ENCODE peak calls at places on chromosomes 4 and X, in six cellular contexts. X is K562, P is HepG2, D is A549, O is endothelial cell of umbilical vein, E is GM12878. L is an unnamed sample.

GRCh38 chr4:4386296-4386735 is 586 bp upstream of the NSG1 start:
- DNase-seq in X (peak; percentile 35), P (no peak), D (no peak), O (no peak), E (no peak), L (no peak)

GRCh38 chr4:138090145-138090917 is 151.8 kb downstream of the SLC7A11 start:
- DNase-seq in X (peak; percentile 60), P (peak; percentile 64), D (peak; percentile 70), O (peak; percentile 90), E (peak; percentile 17), L (peak; percentile 70)

GRCh38 chrX:63430026-63430425 is 78.9 kb upstream of the SPIN4 start:
- DNase-seq in X (no peak), P (no peak), D (no peak), O (no peak), E (no peak), L (peak; percentile 0)

GRCh38 chr4:112855058-112855457 is 194.4 kb upstream of the ANK2 start:
- DNase-seq in X (no peak), P (no peak), D (no peak), O (no peak), E (no peak), L (no peak)

GRCh38 chr4:139214039-139214534 is 37.1 kb upstream of the ELF2 start:
- DNase-seq in X (peak; percentile 16), P (peak; percentile 69), D (no peak), O (no peak), E (peak; percentile 65), L (peak; percentile 96)

GRCh38 chr4:122921300-122921699 is 1.1 kb downstream of the NUDT6 start:
- DNase-seq in X (no peak), P (no peak), D (no peak), O (no peak), E (no peak), L (no peak)

GRCh38 chr4:181007751-181008150 is 1235.5 kb upstream of the TENM3 start:
- DNase-seq in X (no peak), P (no peak), D (no peak), O (no peak), E (no peak), L (no peak)

GRCh38 chr4:11495291-11495690 is 66.6 kb upstream of the HS3ST1 start:
- DNase-seq in X (no peak), P (no peak), D (no peak), O (no peak), E (no peak), L (no peak)

GRCh38 chr4:4395849-4396627 is 9.1 kb downstream of the NSG1 start:
- DNase-seq in X (no peak), P (peak; percentile 7), D (no peak), O (no peak), E (no peak), L (peak; percentile 24)

GRCh38 chrX:152641996-152642395 is 4.3 kb downstream of the GABRQ start:
- DNase-seq in X (peak; percentile 29), P (no peak), D (no peak), O (peak; percentile 1), E (no peak), L (peak; percentile 17)

GRCh38 chr4:56496241-56496640 is 9.3 kb upstream of the ARL9 start:
- DNase-seq in X (no peak), P (no peak), D (no peak), O (no peak), E (no peak), L (no peak)

GRCh38 chr4:147714575-147715401 is 17.1 kb upstream of the ARHGAP10 start:
- DNase-seq in X (no peak), P (no peak), D (no peak), O (peak; percentile 81), E (no peak), L (no peak)
- TF ChIP-seq MYC in X (no peak), P (no peak), D (no peak), O (no peak), E (no peak), L (no peak)

DNA sequence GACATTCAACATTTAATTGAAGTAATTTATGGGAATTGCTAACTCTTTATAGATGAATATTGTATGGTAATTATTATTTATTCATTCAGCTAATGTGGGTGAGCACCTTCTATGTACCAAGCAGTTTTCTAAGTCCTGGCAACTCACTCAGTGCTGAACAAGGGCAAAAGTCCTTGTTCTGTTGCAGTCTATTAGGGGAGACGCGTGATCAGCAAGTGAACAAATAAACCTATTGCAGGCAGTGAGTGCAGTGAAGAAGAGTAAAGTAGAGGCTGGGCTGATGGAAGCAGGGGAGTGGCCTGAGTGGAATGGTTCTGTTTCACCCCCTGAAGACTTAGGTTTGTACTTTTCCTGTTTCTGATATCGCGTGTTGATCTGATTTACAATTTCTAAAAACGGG is 214.3 kb downstream of the RAPGEF2 start:
- DNase-seq in X (no peak), P (no peak), D (no peak), O (no peak), E (no peak), L (no peak)
- H3K4me3 ChIP-seq in X (no peak overlapping the region), P (no peak overlapping the region), D (no peak overlapping the region), O (no peak overlapping the region), E (no peak overlapping the region), L (no peak overlapping the region)

GRCh38 chrX:139113682-139114081 is 402.2 kb upstream of the FGF13 start:
- DNase-seq in X (no peak), P (no peak), D (no peak), O (no peak), E (no peak), L (peak; percentile 9)

DNA sequence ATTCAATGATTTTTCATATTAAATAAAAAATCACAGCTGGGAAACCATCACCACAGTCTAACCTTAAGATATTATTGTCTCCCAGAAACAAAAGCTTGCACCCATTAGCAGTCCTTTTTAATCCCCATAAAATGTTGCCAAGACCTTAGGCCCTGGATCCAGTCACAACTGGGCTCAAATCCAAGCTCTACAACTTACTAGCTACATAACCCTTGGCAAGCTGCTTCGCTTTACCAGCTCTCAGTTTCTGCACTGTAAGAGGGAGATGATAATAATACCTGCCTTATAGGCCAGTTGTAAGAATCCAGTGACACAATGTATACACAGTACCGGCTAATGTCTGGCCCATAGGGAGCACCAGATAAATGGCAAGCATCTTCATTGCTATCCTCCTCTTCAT is 400.9 kb upstream of the FGF13 start:
- DNase-seq in X (no peak), P (no peak), D (no peak), O (no peak), E (no peak), L (no peak)
- TF ChIP-seq MYC in X (no peak), P (no peak), D (no peak), O (no peak), E (no peak), L (no peak)

GRCh38 chrX:6228720-6229119 is at the start of gene NLGN4X:
- DNase-seq in X (no peak), P (no peak), D (no peak), O (no peak), E (no peak), L (no peak)
- H3K4me3 ChIP-seq in X (no peak within 1 kb of the TSS), P (no peak within 1 kb of the TSS), D (no peak within 1 kb of the TSS), O (no peak within 1 kb of the TSS), E (no peak within 1 kb of the TSS), L (no peak within 1 kb of the TSS)

DNA sequence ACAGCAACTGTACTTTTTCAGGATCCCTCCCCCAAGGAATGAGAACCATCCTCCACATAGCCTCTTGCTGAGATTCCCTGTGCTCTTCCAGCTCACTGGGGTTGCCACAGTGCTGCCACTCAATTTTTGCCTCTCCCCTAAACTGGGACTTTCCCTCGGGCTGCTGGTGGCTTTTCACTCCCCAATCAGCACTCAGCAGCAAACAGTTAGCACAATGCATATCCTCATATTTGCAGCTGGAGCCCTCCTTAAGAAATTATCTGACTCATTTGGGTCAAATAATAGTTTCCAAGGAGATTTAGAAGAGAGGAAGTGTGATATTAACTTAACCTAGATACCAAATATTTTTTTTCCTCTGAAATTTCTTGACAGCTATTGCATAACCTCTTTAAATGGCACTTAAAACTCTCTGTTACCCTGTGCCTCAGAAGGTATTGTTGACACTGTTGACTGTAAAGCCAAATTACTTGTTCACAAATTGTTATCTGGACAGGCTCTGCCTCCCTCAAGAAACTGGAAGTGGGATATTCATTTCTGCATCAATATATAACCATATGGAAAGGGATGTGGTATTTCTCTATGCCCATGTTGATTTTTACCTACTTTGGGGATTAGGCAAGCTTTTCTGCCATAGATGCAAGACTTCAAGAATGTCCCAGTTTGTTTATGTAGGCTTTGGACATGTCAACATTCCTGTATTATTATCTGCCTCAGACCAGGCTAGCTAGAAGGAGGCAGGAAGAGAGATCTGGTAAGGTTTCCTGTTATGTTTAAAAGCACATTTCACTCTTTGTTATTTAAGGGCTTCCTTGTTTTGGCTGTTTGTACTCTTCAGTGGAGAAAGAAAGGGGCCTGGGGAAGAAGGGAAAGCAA is 58.0 kb downstream of the SEPTIN11 start:
- DNase-seq in X (no peak), P (no peak), D (no peak), O (peak; percentile 95), E (no peak), L (no peak)
- TF ChIP-seq MYC in X (no peak), P (no peak), D (no peak), O (no peak), E (no peak), L (no peak)

L was measured in NB4.